ENCODE peak calls at places on chromosomes 3 and 15, in seven cellular contexts. Y is GM06990, U is NCI-H2081, N is HEK293T, D is astrocyte of the spinal cord, X is brain microvascular endothelial cell, B is stromal cell of bone marrow. J is an unnamed sample.

GRCh38 chr3:187958432-187959003 is 195.4 kb upstream of the LPP start:
- DNase-seq in Y (no peak), U (no peak), N (no peak), D (no peak), X (no peak), B (no peak), J (no peak)

GRCh38 chr3:150666167-150666566 is 37.6 kb downstream of the ERICH6 start:
- DNase-seq in Y (no peak), U (no peak), N (no peak), D (no peak), X (no peak), B (no peak), J (no peak)

GRCh38 chr3:176740891-176741290 is 456.4 kb downstream of the TBL1XR1 start:
- DNase-seq in Y (no peak), U (no peak), N (no peak), D (no peak), X (no peak), B (no peak), J (peak; percentile 13)

GRCh38 chr15:80404719-80405553 is 754 bp downstream of the ARNT2 start:
- DNase-seq in Y (no peak), U (no peak), N (peak; percentile 56), D (peak; percentile 4), X (no peak), B (no peak), J (peak; percentile 57)

GRCh38 chr3:107957506-107957905 is 133.3 kb downstream of the CD47 start:
- DNase-seq in Y (no peak), U (no peak), N (no peak), D (no peak), X (no peak), B (peak; percentile 25), J (no peak)

GRCh38 chr3:57709559-57709958 is 16.7 kb upstream of the DENND6A start:
- DNase-seq in Y (no peak), U (no peak), N (no peak), D (peak; percentile 3), X (no peak), B (no peak), J (no peak)

GRCh38 chr3:171459942-171460225 is 321 bp downstream of the TNIK start:
- DNase-seq in Y (no peak), U (no peak), N (no peak), D (no peak), X (no peak), B (no peak), J (no peak)

GRCh38 chr15:81221449-81221848 is 24.8 kb downstream of the IL16 start:
- DNase-seq in Y (no peak), U (no peak), N (no peak), D (no peak), X (no peak), B (peak; percentile 33), J (no peak)

GRCh38 chr15:67089218-67090193 is 24.1 kb downstream of the SMAD3 start:
- DNase-seq in Y (no peak), U (no peak), N (no peak), D (peak; percentile 76), X (no peak), B (no peak), J (no peak)

GRCh38 chr3:48024401-48024800 is 8.2 kb upstream of the MAP4 start:
- DNase-seq in Y (no peak), U (no peak), N (no peak), D (no peak), X (no peak), B (no peak), J (no peak)

GRCh38 chr15:101308604-101309435 is 13.8 kb upstream of the SNRPA1 start:
- DNase-seq in Y (no peak), U (no peak), N (no peak), D (no peak), X (no peak), B (no peak), J (no peak)

GRCh38 chr3:59426851-59427565 is 377.2 kb upstream of the CFAP20DC start:
- DNase-seq in Y (no peak), U (no peak), N (no peak), D (peak; percentile 81), X (peak; percentile 74), B (peak; percentile 71), J (no peak)

GRCh38 chr3:189537135-189537534 is 94.1 kb upstream of the TP63 start:
- DNase-seq in Y (no peak), U (no peak), N (no peak), D (no peak), X (no peak), B (no peak), J (no peak)

GRCh38 chr15:52772766-52773165 is 17.4 kb downstream of the ONECUT1 start:
- DNase-seq in Y (no peak), U (no peak), N (no peak), D (no peak), X (no peak), B (no peak), J (no peak)

GRCh38 chr15:48414015-48414414 is 82.8 kb downstream of the DUT start:
- DNase-seq in Y (no peak), U (no peak), N (no peak), D (peak; percentile 63), X (no peak), B (peak; percentile 89), J (no peak)

GRCh38 chr15:79475312-79475711 is 43.2 kb downstream of the MINAR1 start:
- DNase-seq in Y (no peak), U (no peak), N (no peak), D (peak; percentile 36), X (no peak), B (peak; percentile 57), J (no peak)

GRCh38 chr3:76532423-76532822 is 507.5 kb upstream of the ROBO2 start:
- DNase-seq in Y (no peak), U (no peak), N (no peak), D (no peak), X (no peak), B (no peak), J (no peak)

GRCh38 chr15:75452364-75452967 is 976 bp upstream of the SIN3A start:
- DNase-seq in Y (peak; percentile 78), U (peak; percentile 68), N (no peak), D (peak; percentile 86), X (peak; percentile 68), B (peak; percentile 76), J (peak; percentile 74)